ENCODE peak calls at places on chromosomes 4 and X, in eight cellular contexts. R is activated CD4-positive, alpha-beta T cell treated with anti-CD3 and anti-CD28 coated beads, Interleukin-2, amount 10 ng/mL, durations not matched to agents 7 days and 5 days; Y is colonic mucosa; W is WTC11; X is heart right ventricle; U is progenitor cell of endocrine pancreas; C is NCI-H1105; M is CD14-positive monocyte. L is an unnamed sample.

GRCh38 chrX:110145854-110146253 is 142.9 kb downstream of the TMEM164 start:
- DNase-seq in U (no peak), M (no peak), W (peak), C (no peak), X (no peak), Y (no peak), R (peak), L (no peak)

GRCh38 chrX:23797371-23798128 is 14.6 kb downstream of the SAT1 start:
- DNase-seq in U (no peak), W (no peak), Y (peak), C (no peak), R (no peak), X (no peak), M (no peak), L (no peak)

GRCh38 chrX:128634754-128635153 is 582.6 kb upstream of the ACTRT1 start:
- DNase-seq in Y (no peak), M (no peak), W (no peak), R (no peak), X (no peak), C (no peak), U (no peak), L (no peak)

GRCh38 chrX:130171446-130172126 is at the start of gene RAB33A:
- DNase-seq in C (peak), Y (no peak), R (peak), M (no peak), U (no peak), W (peak), X (peak), L (no peak)

GRCh38 chr4:55925235-55925634 is 23.5 kb upstream of the CEP135 start:
- DNase-seq in W (no peak), X (no peak), R (no peak), M (no peak), C (no peak), Y (no peak), U (no peak), L (no peak)

GRCh38 chrX:141320801-141321200 is 78.5 kb upstream of the SPANXC start:
- DNase-seq in R (no peak), X (no peak), W (no peak), Y (no peak), M (no peak), U (no peak), C (no peak), L (no peak)

GRCh38 chr4:110503588-110504435 is 27.9 kb downstream of the ENPEP start:
- DNase-seq in C (no peak), Y (no peak), R (no peak), U (no peak), W (no peak), X (no peak), M (no peak), L (no peak)

GRCh38 chrX:97405031-97405685 is 521.5 kb downstream of the RPA4 start:
- DNase-seq in M (no peak), R (no peak), Y (no peak), C (no peak), U (no peak), X (no peak), W (no peak), L (no peak)

GRCh38 chr4:40227284-40227683 is 30.5 kb downstream of the RHOH start:
- DNase-seq in X (no peak), W (no peak), Y (no peak), C (no peak), U (no peak), R (peak), M (no peak), L (no peak)

GRCh38 chrX:46953137-46953527 is 40.9 kb downstream of the JADE3 start:
- DNase-seq in X (no peak), W (no peak), M (no peak), U (no peak), R (no peak), Y (no peak), C (no peak), L (no peak)

GRCh38 chrX:129717902-129718301 is 20.9 kb upstream of the XPNPEP2 start:
- DNase-seq in R (no peak), W (no peak), U (no peak), Y (no peak), M (no peak), X (no peak), C (no peak), L (no peak)

GRCh38 chrX:132209527-132209926 is 9.7 kb downstream of the RAP2C start:
- DNase-seq in X (no peak), W (no peak), R (no peak), Y (no peak), C (no peak), M (no peak), U (no peak), L (no peak)

GRCh38 chr4:153616005-153616555 is 68.0 kb upstream of the TLR2 start:
- DNase-seq in Y (no peak), W (no peak), R (peak), X (no peak), C (no peak), M (no peak), U (no peak), L (no peak)

GRCh38 chr4:122855491-122855890 is 28.9 kb downstream of the FGF2 start:
- DNase-seq in Y (no peak), U (no peak), W (no peak), C (no peak), M (no peak), X (no peak), R (no peak), L (no peak)

GRCh38 chr4:38949416-38950051 is 81.9 kb downstream of the FAM114A1 start:
- DNase-seq in M (no peak), Y (no peak), W (no peak), X (no peak), R (peak), U (no peak), C (no peak), L (no peak)

GRCh38 chrX:2503591-2504500 is 3.1 kb upstream of the DHRSX start:
- DNase-seq in R (no peak), X (no peak), U (no peak), C (no peak), W (no peak), Y (no peak), M (no peak), L (no peak)

GRCh38 chr4:142348489-142349076 is 497.5 kb downstream of the INPP4B start:
- DNase-seq in W (no peak), C (no peak), X (no peak), M (no peak), R (no peak), Y (no peak), U (no peak), L (no peak)

GRCh38 chr4:22532896-22533295 is 17.0 kb upstream of the ADGRA3 start:
- DNase-seq in R (no peak), W (no peak), C (no peak), X (no peak), M (no peak), U (no peak), Y (no peak), L (no peak)

GRCh38 chr4:103105558-103106356 is 6.1 kb upstream of the BDH2 start:
- DNase-seq in U (no peak), X (no peak), R (no peak), C (no peak), W (no peak), Y (no peak), M (no peak), L (no peak)

GRCh38 chrX:46770817-46771163 is 11.9 kb upstream of the SLC9A7 start:
- DNase-seq in R (no peak), W (no peak), C (no peak), Y (no peak), M (no peak), U (no peak), X (no peak), L (no peak)

GRCh38 chr4:103498161-103499070 is 221.4 kb downstream of the TACR3 start:
- DNase-seq in Y (no peak), U (no peak), M (no peak), C (no peak), W (no peak), X (no peak), R (no peak), L (no peak)

GRCh38 chr4:3387154-3387942 is 54.4 kb upstream of the HGFAC start:
- DNase-seq in Y (no peak), X (peak), U (no peak), W (no peak), R (no peak), M (no peak), C (no peak), L (no peak)

GRCh38 chrX:3271485-3272186 is 74.8 kb downstream of the MXRA5 start:
- DNase-seq in X (no peak), C (no peak), U (no peak), W (no peak), R (no peak), M (no peak), Y (no peak), L (no peak)

GRCh38 chr4:18241744-18242143 is 220.2 kb upstream of the LCORL start:
- DNase-seq in M (no peak), W (no peak), Y (no peak), U (no peak), C (no peak), R (no peak), X (no peak), L (no peak)

GRCh38 chrX:38379088-38379487 is 26.7 kb downstream of the OTC start:
- DNase-seq in U (no peak), X (no peak), M (no peak), W (no peak), Y (no peak), R (no peak), C (no peak), L (no peak)

GRCh38 chr4:140943887-140944515 is 187.8 kb upstream of the TBC1D9 start:
- DNase-seq in M (no peak), U (no peak), Y (no peak), C (no peak), W (no peak), R (no peak), X (no peak), L (no peak)

GRCh38 chr4:71187399-71188196 is 151.2 kb upstream of the SLC4A4 start:
- DNase-seq in C (no peak), R (no peak), U (peak), M (no peak), W (peak), X (peak), Y (peak), L (no peak)

GRCh38 chrX:41781500-41781899 is 57.5 kb downstream of the GPR82 start:
- DNase-seq in C (peak), W (no peak), U (no peak), R (peak), X (no peak), Y (no peak), M (no peak), L (no peak)

GRCh38 chr4:137635108-137635507 is 102.8 kb upstream of the PCDH18 start:
- DNase-seq in Y (no peak), W (no peak), C (no peak), R (no peak), M (no peak), X (no peak), U (no peak), L (no peak)